ENCODE peak calls at places on chromosomes 5 and 9, in six cellular contexts. L, R, U, S, Q and F are unnamed samples.

GRCh38 chr9:136855461-136856077 is 3.4 kb downstream of the MAMDC4 start:
- DNase-seq in L (no peak), S (no peak), Q (peak; percentile 18), R (no peak), U (peak; percentile 41), F (peak; percentile 66)

GRCh38 chr5:404666-405241 is 38.2 kb upstream of the EXOC3 start:
- DNase-seq in R (no peak), Q (no peak), S (no peak), U (no peak), L (no peak), F (no peak)

GRCh38 chr9:76458903-76459690 is at the start of gene GCNT1:
- DNase-seq in U (peak; percentile 87), Q (peak; percentile 86), L (peak; percentile 69), S (peak; percentile 94), R (peak; percentile 18), F (peak; percentile 91)

GRCh38 chr5:141725909-141726308 is 43.9 kb upstream of the ARAP3 start:
- DNase-seq in R (no peak), L (peak; percentile 70), S (no peak), U (no peak), Q (no peak), F (no peak)

GRCh38 chr5:78568676-78569075 is 79.9 kb downstream of the LHFPL2 start:
- DNase-seq in S (no peak), Q (no peak), R (no peak), L (no peak), U (no peak), F (no peak)

GRCh38 chr9:98611986-98612505 is 96.7 kb downstream of the GABBR2 start:
- DNase-seq in Q (no peak), S (peak; percentile 1), U (no peak), R (no peak), L (no peak), F (no peak)

GRCh38 chr9:36327903-36328302 is 69.7 kb upstream of the GNE start:
- DNase-seq in U (no peak), Q (no peak), R (no peak), L (peak; percentile 37), S (no peak), F (no peak)

GRCh38 chr9:101114317-101114716 is 85.8 kb downstream of the PLPPR1 start:
- DNase-seq in Q (no peak), L (no peak), U (no peak), S (no peak), R (no peak), F (no peak)

GRCh38 chr5:126122942-126123341 is 300.3 kb upstream of the GRAMD2B start:
- DNase-seq in R (no peak), L (no peak), U (no peak), S (no peak), Q (peak; percentile 42), F (no peak)

GRCh38 chr9:89418882-89419641 is 78.9 kb downstream of the SEMA4D start:
- DNase-seq in Q (no peak), S (no peak), U (no peak), R (no peak), L (no peak), F (no peak)

GRCh38 chr5:68071731-68072130 is 143.8 kb upstream of the PIK3R1 start:
- DNase-seq in R (no peak), U (no peak), Q (no peak), S (no peak), L (no peak), F (no peak)

GRCh38 chr5:33205727-33206410 is 234.9 kb upstream of the TARS1 start:
- DNase-seq in L (no peak), Q (no peak), U (no peak), S (no peak), R (no peak), F (no peak)

GRCh38 chr9:114007991-114008666 is 70.0 kb downstream of the AMBP start:
- DNase-seq in Q (peak; percentile 12), S (peak; percentile 5), L (no peak), U (no peak), R (no peak), F (peak; percentile 2)

GRCh38 chr9:36315283-36315682 is 57.0 kb upstream of the GNE start:
- DNase-seq in R (no peak), Q (no peak), L (no peak), U (no peak), S (no peak), F (no peak)

GRCh38 chr5:93899026-93899600 is 157.7 kb upstream of the POU5F2 start:
- DNase-seq in R (no peak), Q (no peak), S (no peak), U (no peak), L (no peak), F (no peak)

GRCh38 chr9:122396622-122397148 is 25.9 kb downstream of the PTGS1 start:
- DNase-seq in U (no peak), R (no peak), Q (no peak), S (no peak), L (no peak), F (no peak)

GRCh38 chr5:58635416-58635815 is 52.5 kb downstream of the RAB3C start:
- DNase-seq in U (no peak), S (no peak), L (no peak), R (no peak), Q (no peak), F (peak; percentile 60)

GRCh38 chr9:121604242-121604641 is 47.2 kb upstream of the DAB2IP start:
- DNase-seq in L (no peak), U (peak; percentile 53), Q (no peak), S (no peak), R (no peak), F (peak; percentile 30)

GRCh38 chr9:79403495-79403894 is 168.3 kb upstream of the TLE4 start:
- DNase-seq in L (no peak), R (no peak), U (no peak), Q (no peak), S (no peak), F (no peak)

GRCh38 chr5:9726931-9727330 is 96.8 kb upstream of the TAS2R1 start:
- DNase-seq in S (no peak), R (no peak), U (no peak), L (no peak), Q (no peak), F (no peak)

GRCh38 chr5:95084757-95085156 is 200.1 kb downstream of the MCTP1 start:
- DNase-seq in Q (no peak), S (no peak), U (no peak), R (no peak), L (no peak), F (no peak)

GRCh38 chr9:90815183-90815943 is 13.7 kb downstream of the SYK start:
- DNase-seq in Q (no peak), R (no peak), U (no peak), L (no peak), S (no peak), F (no peak)